ENCODE peak calls at places on chromosomes 16 and 17, in four cellular contexts. P is brain microvascular endothelial cell, N is left ventricle myocardium superior, I is RCC 7860. R is an unnamed sample.

GRCh38 chr16:49474741-49475140 is 101.1 kb downstream of the C16orf78 start:
- DNase-seq in P (no peak), N (no peak), I (no peak), R (no peak)

GRCh38 chr16:57380671-57381462 is 8.6 kb downstream of the CX3CL1 start:
- DNase-seq in P (peak; percentile 8), N (peak; percentile 57), I (peak; percentile 42), R (no peak)

GRCh38 chr17:19448341-19449268 is 37.6 kb downstream of the RNF112 start:
- DNase-seq in P (peak; percentile 92), N (no peak), I (peak; percentile 25), R (no peak)

GRCh38 chr16:69921125-69921524 is 30.0 kb upstream of the CLEC18A start:
- DNase-seq in P (peak; percentile 16), N (no peak), I (no peak), R (no peak)

GRCh38 chr16:88642881-88643545 is 4.6 kb downstream of the IL17C start:
- DNase-seq in P (no peak), N (no peak), I (no peak), R (no peak)

GRCh38 chr17:62720126-62720850 is 87.8 kb downstream of the MARCHF10 start:
- DNase-seq in P (no peak), N (no peak), I (peak; percentile 74), R (no peak)

GRCh38 chr17:16171613-16172012 is 43.7 kb downstream of the NCOR1 start:
- DNase-seq in P (peak; percentile 25), N (no peak), I (no peak), R (no peak)

GRCh38 chr16:30142672-30143346 is 19.8 kb upstream of the MAPK3 start:
- DNase-seq in P (no peak), N (no peak), I (no peak), R (no peak)

GRCh38 chr16:14409563-14409962 is 220.5 kb downstream of the PARN start:
- DNase-seq in P (peak; percentile 98), N (no peak), I (peak; percentile 85), R (no peak)

GRCh38 chr17:17710728-17711541 is 29.7 kb downstream of the RAI1 start:
- DNase-seq in P (peak; percentile 86), N (no peak), I (peak; percentile 76), R (no peak)

GRCh38 chr17:62101090-62101489 is 36.0 kb upstream of the MED13 start:
- DNase-seq in P (no peak), N (no peak), I (no peak), R (no peak)

GRCh38 chr17:19250421-19251141 is 13.4 kb downstream of the EPN2 start:
- DNase-seq in P (no peak), N (peak; percentile 81), I (no peak), R (no peak)

GRCh38 chr17:64661981-64662773 is at the start of gene SMURF2:
- DNase-seq in P (peak; percentile 51), N (peak; percentile 88), I (peak; percentile 65), R (peak; percentile 88)

GRCh38 chr16:85557083-85557975 is 55.8 kb upstream of the GSE1 start:
- DNase-seq in P (no peak), N (no peak), I (peak; percentile 20), R (no peak)

GRCh38 chr17:17028059-17028877 is 14.0 kb upstream of the MPRIP start:
- DNase-seq in P (peak; percentile 69), N (peak; percentile 77), I (peak; percentile 85), R (peak; percentile 79)

GRCh38 chr16:4407543-4408322 is 8.7 kb downstream of the CORO7 start:
- DNase-seq in P (no peak), N (peak; percentile 64), I (no peak), R (no peak)

GRCh38 chr17:74116087-74116717 is 87.3 kb upstream of the RPL38 start:
- DNase-seq in P (no peak), N (no peak), I (no peak), R (no peak)

GRCh38 chr16:23491490-23492391 is 18.6 kb downstream of the GGA2 start:
- DNase-seq in P (peak; percentile 10), N (no peak), I (peak; percentile 20), R (peak; percentile 30)

GRCh38 chr16:21663889-21664647 is at the start of gene OTOA:
- DNase-seq in P (no peak), N (peak; percentile 46), I (no peak), R (no peak)

GRCh38 chr17:36136031-36136430 is 32.4 kb downstream of the CCL4 start:
- DNase-seq in P (no peak), N (no peak), I (no peak), R (no peak)

GRCh38 chr16:75244225-75244792 is 7.1 kb downstream of the BCAR1 start:
- DNase-seq in P (no peak), N (peak; percentile 64), I (no peak), R (peak; percentile 75)

GRCh38 chr16:76787394-76787793 is 403.6 kb upstream of the MON1B start:
- DNase-seq in P (no peak), N (no peak), I (no peak), R (no peak)

GRCh38 chr17:8835106-8835505 is 32.4 kb downstream of the PIK3R6 start:
- DNase-seq in P (no peak), N (no peak), I (no peak), R (no peak)

GRCh38 chr17:79084291-79085153 is 9.9 kb downstream of the ENGASE start:
- DNase-seq in P (no peak), N (peak; percentile 18), I (no peak), R (no peak)

GRCh38 chr17:18315498-18316360 is 636 bp downstream of the SMCR8 start:
- DNase-seq in P (no peak), N (no peak), I (no peak), R (peak; percentile 35)

GRCh38 chr17:4180791-4181190 is 37.8 kb downstream of the CYB5D2 start:
- DNase-seq in P (peak; percentile 37), N (peak; percentile 53), I (no peak), R (no peak)

GRCh38 chr16:85608887-85609286 is 4.2 kb upstream of the GSE1 start:
- DNase-seq in P (no peak), N (no peak), I (no peak), R (no peak)

GRCh38 chr17:8015957-8016631 is 13.7 kb downstream of the GUCY2D start:
- DNase-seq in P (no peak), N (no peak), I (no peak), R (peak; percentile 64)

GRCh38 chr17:78905111-78905510 is 2.1 kb upstream of the CEP295NL start:
- DNase-seq in P (no peak), N (no peak), I (no peak), R (no peak)

GRCh38 chr16:68985855-68986254 is 119.6 kb upstream of the HAS3 start:
- DNase-seq in P (peak; percentile 50), N (no peak), I (no peak), R (no peak)

GRCh38 chr16:29972500-29972899 is 1.2 kb upstream of the TAOK2 start:
- DNase-seq in P (no peak), N (no peak), I (no peak), R (no peak)

GRCh38 chr16:13961099-13961811 is 41.3 kb downstream of the ERCC4 start:
- DNase-seq in P (peak; percentile 41), N (no peak), I (no peak), R (no peak)

GRCh38 chr17:4556996-4557395 is 1.8 kb upstream of the MYBBP1A start:
- DNase-seq in P (no peak), N (no peak), I (no peak), R (no peak)

GRCh38 chr17:21542991-21543390 is 149.3 kb upstream of the KCNJ18 start:
- DNase-seq in P (no peak), N (no peak), I (no peak), R (no peak)

GRCh38 chr17:83161298-83162034 is 82.1 kb downstream of the METRNL start:
- DNase-seq in P (no peak), N (no peak), I (no peak), R (no peak)

GRCh38 chr17:29557085-29557697 is 9.6 kb downstream of the ABHD15 start:
- DNase-seq in P (peak; percentile 47), N (no peak), I (peak; percentile 27), R (no peak)

GRCh38 chr17:50239913-50240312 is 34.4 kb upstream of the TMEM92 start:
- DNase-seq in P (no peak), N (no peak), I (no peak), R (no peak)